ENCODE peak calls at places on chromosome 2, in ten cellular contexts. O is T follicular helper cell; M is anterior cingulate cortex; P is A549; E is HL-60; R is naive thymus-derived CD4-positive, alpha-beta T cell; Y is fibroblast of lung; Q is DMS153; T is IMR-90; W is left ventricle myocardium inferior. S is an unnamed sample.

GRCh38 chr2:226115832-226116200 is 683.8 kb downstream of the IRS1 start:
- DNase-seq in P (no peak), R (no peak), E (no peak), Y (peak), Q (no peak), T (no peak), O (no peak), M (no peak), W (no peak), S (no peak)

GRCh38 chr2:153871231-153872221 is at the start of gene GALNT13:
- DNase-seq in T (no peak), Y (peak), P (peak), Q (peak), R (no peak), E (no peak), W (peak), O (no peak), M (peak), S (peak)

GRCh38 chr2:32947076-32947483 is 327 bp downstream of the LTBP1 start:
- DNase-seq in M (no peak), T (no peak), Y (no peak), P (peak), O (no peak), E (no peak), R (no peak), W (no peak), Q (no peak), S (no peak)

GRCh38 chr2:218898109-218898878 is 17.6 kb downstream of the WNT10A start:
- DNase-seq in Q (no peak), R (peak), M (no peak), E (peak), Y (no peak), O (peak), P (peak), T (peak), W (peak), S (peak)

GRCh38 chr2:126657636-126658315 is 1.8 kb downstream of the GYPC start:
- DNase-seq in P (no peak), W (peak), M (no peak), T (peak), Q (no peak), Y (peak), O (peak), R (peak), E (peak), S (peak)

GRCh38 chr2:173008786-173009185 is 66.9 kb upstream of the MAP3K20 start:
- DNase-seq in M (no peak), Y (no peak), P (no peak), O (no peak), R (no peak), E (no peak), Q (no peak), W (no peak), T (no peak), S (no peak)

GRCh38 chr2:39150890-39151497 is 30.1 kb upstream of the SOS1 start:
- DNase-seq in P (no peak), Q (no peak), T (no peak), W (no peak), E (no peak), O (no peak), Y (no peak), M (no peak), R (no peak), S (no peak)

GRCh38 chr2:190607657-190608357 is 41.1 kb upstream of the NAB1 start:
- DNase-seq in T (peak), R (no peak), P (peak), O (no peak), M (no peak), Q (no peak), E (no peak), W (no peak), Y (peak), S (no peak)

GRCh38 chr2:46335404-46335965 is 38.3 kb downstream of the EPAS1 start:
- DNase-seq in W (peak), P (peak), T (peak), Q (peak), R (no peak), O (no peak), Y (peak), E (no peak), M (no peak), S (no peak)

GRCh38 chr2:64119369-64119768 is 24.9 kb downstream of the PELI1 start:
- DNase-seq in T (no peak), W (no peak), E (no peak), O (no peak), Q (peak), P (no peak), M (no peak), Y (no peak), R (no peak), S (no peak)

GRCh38 chr2:129744649-129745048 is 234.8 kb upstream of the RAB6C start:
- DNase-seq in M (no peak), R (no peak), E (no peak), T (no peak), W (peak), O (no peak), Q (no peak), Y (no peak), P (no peak), S (no peak)

GRCh38 chr2:40820319-40820718 is 368.4 kb upstream of the SLC8A1 start:
- DNase-seq in P (no peak), O (no peak), R (no peak), Q (no peak), E (no peak), M (no peak), Y (no peak), W (no peak), T (peak), S (no peak)

GRCh38 chr2:41803361-41803760 is 244.5 kb upstream of the PKDCC start:
- DNase-seq in M (no peak), E (no peak), Q (no peak), R (no peak), Y (no peak), P (no peak), O (no peak), W (no peak), T (no peak), S (no peak)